ENCODE peak calls at places on chromosomes 13 and 19, in four cellular contexts. K is AG09319, S is NCI-H510A treated with DMSO at 0.1 percent for 48 hours, F is uterus. R is an unnamed sample.

GRCh38 chr13:71485913-71486312 is 381.1 kb downstream of the DACH1 start:
- DNase-seq in K (no peak), S (no peak), F (no peak), R (no peak)

GRCh38 chr19:55075366-55075998 is at the start of gene EPS8L1:
- DNase-seq in K (no peak), S (no peak), F (no peak), R (no peak)

GRCh38 chr13:65653548-65654078 is 1576.5 kb downstream of the PCDH9 start:
- DNase-seq in K (no peak), S (no peak), F (no peak), R (no peak)

GRCh38 chr13:87982436-87982835 is 311.3 kb downstream of the SLITRK5 start:
- DNase-seq in K (no peak), S (no peak), F (no peak), R (no peak)

GRCh38 chr13:75195479-75196111 is 286.4 kb downstream of the TBC1D4 start:
- DNase-seq in K (no peak), S (no peak), F (no peak), R (no peak)

GRCh38 chr13:30373727-30374126 is 48.6 kb upstream of the UBE2L5 start:
- DNase-seq in K (no peak), S (no peak), F (no peak), R (no peak)

GRCh38 chr19:48926909-48927308 is 6.6 kb upstream of the DHDH start:
- DNase-seq in K (peak), S (no peak), F (peak), R (peak)

GRCh38 chr13:40488869-40489391 is 177.5 kb downstream of the FOXO1 start:
- DNase-seq in K (no peak), S (no peak), F (no peak), R (no peak)

GRCh38 chr13:67224148-67224846 is 5.8 kb downstream of the PCDH9 start:
- DNase-seq in K (peak), S (peak), F (peak), R (peak)

R was measured in AG20443.